ENCODE peak calls at places on chromosomes 12 and 14, in ten cellular contexts. X is cardiac fibroblast, P is heart left ventricle, O is K562, K is dorsolateral prefrontal cortex, F is lung, D is neural progenitor cell, R is astrocyte of the spinal cord, W is PC-3, U is AG04450. M is an unnamed sample.

GRCh38 chr14:23159516-23159915 is 23.9 kb downstream of the SLC7A8 start:
- DNase-seq in X (no peak), P (no peak), O (no peak), K (no peak), F (no peak), D (no peak), R (no peak), W (no peak), U (no peak), M (no peak)

GRCh38 chr14:56324831-56325230 is 206.6 kb downstream of the PELI2 start:
- DNase-seq in X (no peak), P (no peak), O (no peak), K (no peak), F (no peak), D (no peak), R (peak; percentile 18), W (no peak), U (no peak), M (peak; percentile 65)

GRCh38 chr12:31876568-31877424 is 82.4 kb upstream of the RESF1 start:
- DNase-seq in X (no peak), P (peak; percentile 28), O (no peak), K (no peak), F (no peak), D (no peak), R (no peak), W (no peak), U (no peak), M (no peak)

GRCh38 chr12:10305411-10305810 is 2.3 kb upstream of the KLRD1 start:
- DNase-seq in X (no peak), P (no peak), O (no peak), K (no peak), F (no peak), D (no peak), R (no peak), W (no peak), U (no peak), M (no peak)

GRCh38 chr14:67335781-67336180 is 23.8 kb downstream of the ATP6V1D start:
- DNase-seq in X (peak; percentile 36), P (no peak), O (no peak), K (no peak), F (no peak), D (peak; percentile 65), R (peak; percentile 34), W (peak; percentile 60), U (no peak), M (peak; percentile 41)

GRCh38 chr12:106114084-106115068 is 24.4 kb downstream of the NUAK1 start:
- DNase-seq in X (no peak), P (no peak), O (no peak), K (no peak), F (no peak), D (no peak), R (no peak), W (peak; percentile 62), U (no peak), M (no peak)

GRCh38 chr14:57209561-57209960 is 59.1 kb downstream of the EXOC5 start:
- DNase-seq in X (peak; percentile 22), P (no peak), O (no peak), K (no peak), F (no peak), D (no peak), R (peak; percentile 61), W (peak; percentile 73), U (peak; percentile 29), M (peak; percentile 25)

GRCh38 chr12:33438890-33439586 is 581 bp downstream of the SYT10 start:
- DNase-seq in X (no peak), P (no peak), O (peak; percentile 40), K (no peak), F (no peak), D (peak; percentile 51), R (peak; percentile 0), W (no peak), U (no peak), M (peak; percentile 10)

GRCh38 chr14:71374989-71375388 is 467.7 kb downstream of the PCNX1 start:
- DNase-seq in X (no peak), P (no peak), O (no peak), K (no peak), F (no peak), D (no peak), R (no peak), W (no peak), U (no peak), M (no peak)

GRCh38 chr14:71377099-71377498 is 469.8 kb downstream of the PCNX1 start:
- DNase-seq in X (no peak), P (no peak), O (no peak), K (no peak), F (no peak), D (no peak), R (no peak), W (no peak), U (no peak), M (no peak)

GRCh38 chr14:71373773-71374172 is 466.5 kb downstream of the PCNX1 start:
- DNase-seq in X (no peak), P (no peak), O (no peak), K (no peak), F (no peak), D (no peak), R (no peak), W (no peak), U (no peak), M (no peak)

GRCh38 chr14:71372411-71372838 is 465.2 kb downstream of the PCNX1 start:
- DNase-seq in X (peak; percentile 75), P (no peak), O (no peak), K (no peak), F (no peak), D (no peak), R (peak; percentile 85), W (peak; percentile 91), U (peak; percentile 50), M (peak; percentile 82)

DNA sequence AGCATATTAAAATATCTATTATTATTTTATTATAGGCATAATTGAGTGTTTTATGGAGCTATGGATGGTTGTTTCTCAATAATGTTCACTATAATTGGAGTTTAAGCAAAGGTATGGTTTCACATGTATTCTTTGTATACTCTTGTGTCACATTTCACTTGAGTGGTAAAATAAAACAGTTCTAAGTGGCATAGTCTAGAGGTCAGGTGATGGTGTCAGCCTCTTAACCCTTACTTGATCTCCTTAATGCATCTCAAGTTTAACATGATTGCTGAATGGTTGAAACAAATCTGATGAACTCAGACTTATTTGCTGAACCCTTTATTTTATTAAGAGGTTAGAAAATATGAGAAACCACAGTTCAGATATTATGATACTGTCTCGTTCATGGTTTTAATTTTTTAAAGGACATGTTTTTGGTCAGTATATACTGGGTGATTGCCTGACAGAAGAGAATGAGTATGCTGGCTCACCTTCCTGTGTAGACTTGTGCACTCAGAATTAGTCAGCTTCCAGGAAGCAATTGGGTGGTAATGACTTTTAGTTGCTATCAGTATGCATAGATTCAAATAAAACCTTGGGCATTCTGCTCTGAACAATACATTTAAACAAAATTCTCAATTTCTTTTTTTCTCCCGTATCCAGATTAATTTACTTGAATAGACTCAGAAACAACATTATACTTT is 464.6 kb downstream of the PCNX1 start:
- DNase-seq in X (peak; percentile 51), P (no peak), O (no peak), K (no peak), F (no peak), D (no peak), R (peak; percentile 75), W (peak; percentile 78), U (no peak), M (peak; percentile 80)
- H3K4me3 ChIP-seq in X (no peak overlapping the region), P (no peak overlapping the region), O (no peak overlapping the region), K (no peak overlapping the region), F (no peak overlapping the region), D (no peak overlapping the region), R (no peak overlapping the region), W (peak overlapping the region; percentile 51), U (no peak overlapping the region), M (no peak overlapping the region)

DNA sequence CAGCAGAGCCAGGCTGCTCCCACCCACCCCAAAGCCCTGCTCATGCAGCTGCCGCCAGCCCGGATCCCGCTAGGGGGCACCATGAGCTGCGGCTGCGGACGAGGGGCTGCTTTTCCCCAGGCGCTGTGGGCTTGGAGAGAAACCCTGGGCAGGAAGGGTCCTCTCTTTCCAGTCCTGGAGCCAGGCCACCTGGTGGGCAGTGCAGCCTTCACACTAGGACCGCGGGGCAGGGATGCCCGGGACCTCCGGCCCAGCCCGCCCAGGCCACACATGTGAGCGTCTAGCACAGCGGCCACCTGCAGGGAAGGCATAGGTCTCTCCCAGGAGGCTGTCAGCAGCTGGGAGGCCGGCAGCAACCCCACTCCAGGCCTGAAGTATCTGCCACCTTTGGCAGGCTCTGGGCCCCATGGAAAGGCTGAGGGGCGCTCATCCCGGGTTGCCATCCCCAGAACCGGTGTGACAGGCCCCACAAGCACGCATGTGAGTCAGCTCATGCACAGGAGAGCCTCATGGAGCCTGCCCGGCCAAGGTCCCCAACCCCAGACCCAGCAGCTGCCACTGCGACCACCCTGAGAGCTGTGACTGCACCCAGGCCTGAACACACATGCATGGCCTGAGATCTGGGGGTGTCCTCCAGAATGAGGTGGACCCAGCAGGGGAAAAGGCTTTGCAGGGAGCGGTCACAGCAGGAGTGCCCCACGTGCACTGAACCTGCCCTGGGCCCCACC is 280.0 kb upstream of the RTL1 start:
- DNase-seq in X (no peak), P (no peak), O (peak; percentile 44), K (no peak), F (peak; percentile 28), D (peak; percentile 86), R (no peak), W (no peak), U (no peak), M (no peak)
- TF ChIP-seq CTCF in X (peak; percentile 6), P (no peak), O (peak; percentile 55), K (no peak), F (no peak), D (peak; percentile 91), R (peak; percentile 58), W (peak; percentile 57), U (peak; percentile 39), M (no peak)

DNA sequence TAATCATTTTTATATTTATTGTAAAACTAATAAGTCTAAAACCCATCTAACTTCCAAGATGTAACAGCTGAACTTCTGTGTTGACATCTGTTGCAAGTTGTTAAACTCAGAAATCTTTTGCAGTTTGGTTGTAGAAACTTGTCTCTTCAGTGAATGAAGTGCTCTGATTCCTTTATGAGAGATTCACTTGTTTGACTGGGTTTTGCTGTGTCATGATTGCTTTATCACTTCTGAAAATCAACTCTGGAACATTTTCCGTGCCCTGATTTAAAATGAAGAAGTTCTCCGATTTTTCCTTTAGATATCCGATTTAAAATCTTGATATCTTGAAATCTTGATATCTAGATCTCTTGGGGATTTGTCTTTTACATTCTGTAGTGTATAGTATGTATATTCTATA is 65.1 kb downstream of the DIP2B start:
- DNase-seq in X (no peak), P (no peak), O (no peak), K (no peak), F (no peak), D (no peak), R (no peak), W (no peak), U (no peak), M (peak; percentile 24)
- H3K4me3 ChIP-seq in X (no peak overlapping the region), P (no peak overlapping the region), O (no peak overlapping the region), K (no peak overlapping the region), F (no peak overlapping the region), D (no peak overlapping the region), R (no peak overlapping the region), W (no peak overlapping the region), U (no peak overlapping the region), M (no peak overlapping the region)

GRCh38 chr12:124805050-124805449 is 58.6 kb downstream of the SCARB1 start:
- DNase-seq in X (no peak), P (no peak), O (no peak), K (no peak), F (no peak), D (no peak), R (no peak), W (no peak), U (no peak), M (no peak)

GRCh38 chr12:124800506-124800905 is 63.2 kb downstream of the SCARB1 start:
- DNase-seq in X (no peak), P (no peak), O (no peak), K (no peak), F (no peak), D (no peak), R (no peak), W (no peak), U (no peak), M (no peak)

GRCh38 chr12:124802361-124802760 is 61.3 kb downstream of the SCARB1 start:
- DNase-seq in X (no peak), P (no peak), O (no peak), K (no peak), F (no peak), D (no peak), R (no peak), W (no peak), U (no peak), M (no peak)

GRCh38 chr12:124805876-124806668 is 57.6 kb downstream of the SCARB1 start:
- DNase-seq in X (no peak), P (no peak), O (no peak), K (no peak), F (no peak), D (no peak), R (no peak), W (no peak), U (no peak), M (no peak)

DNA sequence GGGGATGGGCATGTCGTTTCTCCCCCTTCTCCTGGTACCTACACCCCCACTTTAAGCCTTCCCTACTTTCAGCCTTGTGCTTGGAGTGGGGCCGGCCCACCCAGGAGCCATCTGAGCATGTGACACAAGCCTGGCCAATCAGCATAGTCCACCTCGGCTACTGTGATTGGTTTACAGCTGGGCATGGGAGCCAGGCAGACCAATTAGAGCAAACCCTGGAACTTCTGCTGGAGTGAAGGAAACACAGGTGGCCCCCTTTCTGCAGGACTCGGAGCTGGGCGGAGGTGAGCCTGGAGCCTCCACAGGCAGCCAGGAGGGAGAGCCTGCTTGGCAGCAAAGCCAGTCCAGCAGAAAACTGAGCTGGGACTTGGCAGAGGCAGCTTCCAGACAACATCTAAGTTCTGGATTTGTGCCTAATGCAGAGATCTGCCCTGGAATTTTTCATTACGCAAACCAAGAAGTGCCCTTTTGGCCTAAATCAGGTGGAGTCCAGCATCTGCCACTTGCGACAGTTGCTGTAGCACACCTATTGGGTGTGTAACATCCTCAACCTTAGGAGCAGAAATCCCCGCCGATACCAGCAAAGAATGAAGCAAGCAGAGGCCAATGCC is 59.5 kb downstream of the SCARB1 start:
- DNase-seq in X (peak; percentile 43), P (no peak), O (peak; percentile 85), K (no peak), F (peak; percentile 73), D (peak; percentile 27), R (peak; percentile 13), W (peak; percentile 45), U (no peak), M (peak; percentile 33)
- TF ChIP-seq CTCF in X (no peak), P (no peak), O (no peak), K (no peak), F (no peak), D (no peak), R (no peak), W (no peak), U (no peak), M (no peak)

M was measured in fibroblast of mammary gland.